ENCODE peak calls at places on chromosome 9, in five cellular contexts. Y is central memory CD4-positive, alpha-beta T cell; J is GM04503; Z is brain microvascular endothelial cell; S is fibroblast of pulmonary artery. R is an unnamed sample.
A peak's percentile ranks its signal among the peaks of the same experiment; 100 is the strongest.

GRCh38 chr9:106111039-106111740 is 416.8 kb downstream of the TMEM38B start:
- DNase-seq in Y (no peak), J (no peak), Z (no peak), S (no peak), R (no peak)

GRCh38 chr9:86257406-86257805 is 2.1 kb downstream of the C9orf153 start:
- DNase-seq in Y (no peak), J (no peak), Z (no peak), S (no peak), R (no peak)

GRCh38 chr9:88814521-88815101 is 176.7 kb upstream of the S1PR3 start:
- DNase-seq in Y (no peak), J (peak; percentile 86), Z (peak; percentile 33), S (peak; percentile 46), R (no peak)

GRCh38 chr9:103661663-103662062 is 432.4 kb upstream of the SMC2 start:
- DNase-seq in Y (no peak), J (no peak), Z (no peak), S (peak; percentile 11), R (no peak)

GRCh38 chr9:32906213-32906612 is 95.2 kb downstream of the APTX start:
- DNase-seq in Y (no peak), J (no peak), Z (no peak), S (no peak), R (no peak)

GRCh38 chr9:38263534-38263933 is 129.0 kb upstream of the ALDH1B1 start:
- DNase-seq in Y (no peak), J (peak; percentile 6), Z (peak; percentile 16), S (peak; percentile 57), R (no peak)

GRCh38 chr9:68678430-68678829 is 26.6 kb upstream of the PIP5K1B start:
- DNase-seq in Y (no peak), J (no peak), Z (no peak), S (peak; percentile 5), R (no peak)

GRCh38 chr9:86041331-86041741 is 58.0 kb downstream of the GOLM1 start:
- DNase-seq in Y (no peak), J (peak; percentile 17), Z (no peak), S (peak; percentile 42), R (no peak)

GRCh38 chr9:126148994-126149393 is 177.6 kb upstream of the MVB12B start:
- DNase-seq in Y (no peak), J (no peak), Z (no peak), S (no peak), R (no peak)

GRCh38 chr9:83701769-83702168 is 6.0 kb downstream of the UBQLN1 start:
- DNase-seq in Y (no peak), J (peak; percentile 89), Z (peak; percentile 80), S (peak; percentile 65), R (no peak)

GRCh38 chr9:121979736-121980135 is 113.4 kb downstream of the TTLL11 start:
- DNase-seq in Y (no peak), J (no peak), Z (no peak), S (no peak), R (no peak)

GRCh38 chr9:114389612-114390368 is 2.0 kb upstream of the AKNA start:
- DNase-seq in Y (no peak), J (no peak), Z (no peak), S (no peak), R (no peak)

GRCh38 chr9:128493424-128493823 is 11.1 kb upstream of the GLE1 start:
- DNase-seq in Y (no peak), J (no peak), Z (no peak), S (no peak), R (no peak)

GRCh38 chr9:124205686-124206352 is 51.9 kb upstream of the NEK6 start:
- DNase-seq in Y (no peak), J (no peak), Z (no peak), S (no peak), R (no peak)

GRCh38 chr9:13596383-13596970 is 317.0 kb upstream of the MPDZ start:
- DNase-seq in Y (no peak), J (no peak), Z (no peak), S (no peak), R (no peak)

GRCh38 chr9:87950765-87951488 is 23.4 kb downstream of the CDK20 start:
- DNase-seq in Y (no peak), J (no peak), Z (peak; percentile 11), S (peak; percentile 53), R (peak; percentile 5)

GRCh38 chr9:34252670-34253459 is 74.0 kb downstream of the UBAP1 start:
- DNase-seq in Y (peak; percentile 57), J (no peak), Z (peak; percentile 56), S (peak; percentile 65), R (peak; percentile 82)

GRCh38 chr9:133521122-133522072 is 3.4 kb downstream of the MYMK start:
- DNase-seq in Y (no peak), J (no peak), Z (no peak), S (no peak), R (no peak)

GRCh38 chr9:133707065-133707760 is 30.9 kb downstream of the SARDH start:
- DNase-seq in Y (no peak), J (no peak), Z (peak; percentile 81), S (peak; percentile 91), R (no peak)

GRCh38 chr9:87684627-87685204 is 41.2 kb upstream of the CTSL start:
- DNase-seq in Y (no peak), J (no peak), Z (peak; percentile 4), S (peak; percentile 52), R (peak; percentile 81)

GRCh38 chr9:95852059-95853032 is 23.1 kb upstream of the ERCC6L2 start:
- DNase-seq in Y (no peak), J (no peak), Z (peak; percentile 29), S (peak; percentile 44), R (peak; percentile 64)

GRCh38 chr9:15513335-15513734 is 2.6 kb upstream of the PSIP1 start:
- DNase-seq in Y (no peak), J (no peak), Z (no peak), S (peak; percentile 35), R (no peak)

GRCh38 chr9:86126998-86127972 is 27.9 kb upstream of the GOLM1 start:
- DNase-seq in Y (no peak), J (peak; percentile 21), Z (peak; percentile 88), S (peak; percentile 69), R (peak; percentile 80)

GRCh38 chr9:129007035-129007765 is 20.9 kb downstream of the SH3GLB2 start:
- DNase-seq in Y (no peak), J (no peak), Z (no peak), S (no peak), R (no peak)

GRCh38 chr9:119963798-119964372 is 594.6 kb upstream of the BRINP1 start:
- DNase-seq in Y (no peak), J (peak; percentile 93), Z (peak; percentile 75), S (peak; percentile 70), R (peak; percentile 73)

GRCh38 chr9:34227445-34227844 is 48.6 kb downstream of the UBAP1 start:
- DNase-seq in Y (no peak), J (no peak), Z (peak; percentile 59), S (peak; percentile 39), R (peak; percentile 57)

GRCh38 chr9:91777437-91777836 is 172.6 kb downstream of the ROR2 start:
- DNase-seq in Y (no peak), J (peak; percentile 42), Z (peak; percentile 45), S (peak; percentile 86), R (no peak)

GRCh38 chr9:962023-962422 is 14.4 kb upstream of the DMRT3 start:
- DNase-seq in Y (no peak), J (no peak), Z (no peak), S (no peak), R (no peak)

GRCh38 chr9:109278848-109279247 is 42.0 kb downstream of the EPB41L4B start:
- DNase-seq in Y (no peak), J (no peak), Z (no peak), S (no peak), R (no peak)

GRCh38 chr9:133656211-133657119 is 20.3 kb downstream of the DBH start:
- DNase-seq in Y (peak; percentile 29), J (no peak), Z (no peak), S (no peak), R (no peak)

GRCh38 chr9:6153425-6153824 is 62.2 kb upstream of the IL33 start:
- DNase-seq in Y (no peak), J (no peak), Z (no peak), S (peak; percentile 59), R (no peak)

GRCh38 chr9:114880276-114880891 is 50.0 kb downstream of the TNFSF8 start:
- DNase-seq in Y (no peak), J (no peak), Z (no peak), S (peak; percentile 74), R (no peak)

GRCh38 chr9:106701611-106702010 is 161.4 kb upstream of the ZNF462 start:
- DNase-seq in Y (no peak), J (no peak), Z (no peak), S (no peak), R (no peak)

GRCh38 chr9:121298016-121298538 is 30.1 kb downstream of the GSN start:
- DNase-seq in Y (no peak), J (no peak), Z (no peak), S (no peak), R (no peak)

GRCh38 chr9:113274474-113275146 is 762 bp downstream of the CDC26 start:
- DNase-seq in Y (peak; percentile 56), J (peak; percentile 13), Z (peak; percentile 28), S (peak; percentile 68), R (peak; percentile 27)

GRCh38 chr9:13896047-13896446 is 417.9 kb downstream of the NFIB start:
- DNase-seq in Y (no peak), J (no peak), Z (no peak), S (peak; percentile 4), R (no peak)

GRCh38 chr9:129998491-129999122 is 44.4 kb downstream of the FNBP1 start:
- DNase-seq in Y (no peak), J (no peak), Z (no peak), S (no peak), R (no peak)

GRCh38 chr9:89978185-89978584 is 373.4 kb downstream of the GADD45G start:
- DNase-seq in Y (no peak), J (no peak), Z (peak; percentile 19), S (no peak), R (peak; percentile 37)

R was measured in trophoblast cell.